ENCODE peak calls at places on chromosome 1, in four cellular contexts. K is right atrium auricular region, O is Right ventricle myocardium superior, C is neuronal stem cell. I is an unnamed sample.

GRCh38 chr1:100542264-100542663 is 4.3 kb downstream of the GPR88 start:
- DNase-seq in C (no peak), O (no peak), K (no peak), I (no peak)

GRCh38 chr1:81125672-81126071 is 675.1 kb upstream of the ADGRL2 start:
- DNase-seq in K (no peak), C (no peak), O (no peak), I (no peak)

GRCh38 chr1:174815036-174815435 is 184.7 kb upstream of the CACYBP start:
- DNase-seq in K (no peak), O (no peak), C (no peak), I (no peak)

GRCh38 chr1:168069384-168069783 is 67.3 kb downstream of the GPR161 start:
- DNase-seq in C (no peak), K (no peak), O (no peak), I (no peak)

GRCh38 chr1:85611390-85611789 is 30.8 kb downstream of the CCN1 start:
- DNase-seq in C (no peak), O (no peak), K (no peak), I (no peak)

GRCh38 chr1:43932786-43933385 is 715 bp upstream of the ARTN start:
- DNase-seq in O (no peak), K (no peak), C (no peak), I (no peak)

GRCh38 chr1:173093721-173094450 is 43.1 kb upstream of the TNFSF18 start:
- DNase-seq in K (no peak), C (no peak), O (no peak), I (no peak)

GRCh38 chr1:63691672-63692425 is 82.0 kb upstream of the ROR1 start:
- DNase-seq in C (peak), O (no peak), K (peak), I (peak)

GRCh38 chr1:19533626-19534025 is 48.3 kb upstream of the CAPZB start:
- DNase-seq in O (peak), K (no peak), C (no peak), I (no peak)

GRCh38 chr1:112445591-112445990 is 49.6 kb downstream of the CTTNBP2NL start:
- DNase-seq in K (no peak), O (no peak), C (no peak), I (no peak)

GRCh38 chr1:87252406-87252805 is 76.3 kb upstream of the LMO4 start:
- DNase-seq in K (no peak), C (no peak), O (no peak), I (no peak)